ENCODE peak calls at places on chromosomes 11 and 22, in six cellular contexts. A, U, Q, I, J and F are unnamed samples.

GRCh38 chr22:37968452-37969251 is 15.2 kb downstream of the POLR2F start:
- DNase-seq in A (no peak), U (no peak), I (no peak), J (no peak), Q (no peak), F (no peak)

GRCh38 chr11:28566643-28567042 is 458.5 kb downstream of the METTL15 start:
- DNase-seq in U (peak; percentile 95), I (peak; percentile 78), A (peak; percentile 10), J (peak; percentile 99), Q (peak; percentile 86), F (no peak)

GRCh38 chr22:23113067-23113846 is 28.5 kb downstream of the RSPH14 start:
- DNase-seq in U (no peak), I (no peak), J (no peak), Q (no peak), A (no peak), F (no peak)

GRCh38 chr11:35242843-35243242 is 103.9 kb downstream of the CD44 start:
- DNase-seq in I (no peak), A (no peak), Q (no peak), J (no peak), U (no peak), F (no peak)

GRCh38 chr11:450809-451451 is 851 bp downstream of the PTDSS2 start:
- DNase-seq in I (peak; percentile 84), Q (peak; percentile 9), U (peak; percentile 87), A (peak; percentile 62), J (peak; percentile 39), F (peak; percentile 74)

GRCh38 chr11:133893381-133893780 is 48.1 kb upstream of the SPATA19 start:
- DNase-seq in J (no peak), Q (no peak), I (no peak), U (peak; percentile 43), A (no peak), F (no peak)

GRCh38 chr22:50600541-50600940 is at the start of gene MAPK8IP2:
- DNase-seq in I (no peak), A (no peak), Q (no peak), J (no peak), U (peak; percentile 55), F (no peak)

GRCh38 chr11:970319-970871 is 44.7 kb downstream of the AP2A2 start:
- DNase-seq in J (no peak), Q (no peak), A (no peak), I (no peak), U (no peak), F (peak; percentile 65)